ENCODE peak calls at places on chromosomes 6 and 20, in five cellular contexts. U, J, M, D and S are unnamed samples.

GRCh38 chr6:118705799-118706481 is 54.5 kb upstream of the CEP85L start:
- DNase-seq in J (no peak), D (peak; percentile 30), M (no peak), U (no peak), S (no peak)

GRCh38 chr6:163146036-163146435 is 268.5 kb upstream of the QKI start:
- DNase-seq in M (no peak), J (no peak), D (no peak), U (no peak), S (no peak)

GRCh38 chr20:59015812-59016711 is 3.2 kb upstream of the TUBB1 start:
- DNase-seq in M (no peak), U (no peak), J (no peak), D (no peak), S (no peak)

GRCh38 chr6:54586251-54586650 is 260.3 kb upstream of the FAM83B start:
- DNase-seq in J (no peak), M (no peak), D (no peak), U (no peak), S (no peak)

GRCh38 chr6:115847671-115848070 is 213.0 kb downstream of the FRK start:
- DNase-seq in D (no peak), M (no peak), U (no peak), J (no peak), S (no peak)

GRCh38 chr6:16635810-16636602 is 125.3 kb downstream of the ATXN1 start:
- DNase-seq in J (peak; percentile 88), D (peak; percentile 80), U (no peak), M (no peak), S (no peak)

GRCh38 chr6:16978686-16979085 is 123.2 kb upstream of the STMND1 start:
- DNase-seq in D (no peak), U (no peak), J (no peak), M (no peak), S (no peak)

GRCh38 chr20:13344671-13345070 is 123.6 kb downstream of the ISM1 start:
- DNase-seq in D (no peak), U (no peak), J (no peak), M (no peak), S (no peak)

GRCh38 chr6:82415820-82416219 is 52.2 kb downstream of the TPBG start:
- DNase-seq in D (no peak), M (no peak), U (no peak), J (no peak), S (no peak)

GRCh38 chr6:113457156-113457555 is 400.0 kb upstream of the MARCKS start:
- DNase-seq in U (no peak), D (no peak), J (no peak), M (no peak), S (peak; percentile 13)

GRCh38 chr6:11232968-11233626 is 629 bp upstream of the NEDD9 start:
- DNase-seq in U (no peak), J (no peak), M (no peak), D (no peak), S (no peak)

GRCh38 chr20:18001131-18001921 is 32.5 kb downstream of the MGME1 start:
- DNase-seq in D (no peak), J (peak; percentile 94), U (peak; percentile 24), M (peak; percentile 69), S (peak; percentile 67)

GRCh38 chr6:111957623-111958315 is 84.5 kb upstream of the FYN start:
- DNase-seq in J (peak; percentile 74), U (no peak), M (no peak), D (no peak), S (no peak)

GRCh38 chr6:10626154-10626741 is 68.2 kb downstream of the C6orf52 start:
- DNase-seq in D (peak; percentile 13), M (no peak), J (no peak), U (no peak), S (no peak)

GRCh38 chr20:3239867-3240775 is 1.1 kb upstream of the SLC4A11 start:
- DNase-seq in M (no peak), J (no peak), D (no peak), U (no peak), S (no peak)

GRCh38 chr20:49724637-49725606 is 11.2 kb upstream of the B4GALT5 start:
- DNase-seq in D (no peak), J (peak; percentile 93), U (peak; percentile 83), M (peak; percentile 64), S (peak; percentile 69)

GRCh38 chr20:47970282-47970903 is 185.1 kb upstream of the SULF2 start:
- DNase-seq in J (no peak), D (no peak), U (no peak), M (no peak), S (no peak)

GRCh38 chr20:60138263-60139127 is 180.3 kb downstream of the CDH26 start:
- DNase-seq in U (no peak), D (no peak), J (peak; percentile 91), M (peak; percentile 73), S (peak; percentile 48)

DNA sequence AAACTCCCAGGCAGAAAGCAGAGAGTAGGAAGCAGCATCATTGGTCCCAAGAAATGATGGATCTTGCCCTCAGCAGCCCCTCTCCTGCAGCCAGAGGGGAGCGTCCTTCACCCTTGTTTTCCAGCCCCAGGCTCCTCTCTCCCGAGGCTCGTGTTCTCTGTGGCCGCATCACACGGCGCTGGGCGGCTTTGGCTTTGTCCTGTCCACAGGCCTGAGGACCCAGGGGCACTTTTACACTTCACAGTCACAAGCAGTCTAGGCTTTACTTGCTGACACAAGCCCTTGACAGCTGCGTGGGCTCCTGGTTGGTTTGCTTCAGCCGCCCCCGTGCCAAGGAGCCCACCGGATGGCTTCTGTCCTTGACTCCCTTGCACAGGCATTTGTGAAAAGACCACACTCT is 175.4 kb upstream of the THBS2 start:
- DNase-seq in M (no peak), D (no peak), U (no peak), J (no peak), S (no peak)
- H3K27ac ChIP-seq in M (no peak overlapping the region), D (no peak overlapping the region), U (peak overlapping the region; percentile 81), J (peak overlapping the region; percentile 65), S (no peak overlapping the region)

GRCh38 chr6:15329154-15329781 is 83.4 kb downstream of the JARID2 start:
- DNase-seq in J (no peak), M (no peak), U (no peak), D (no peak), S (no peak)

GRCh38 chr6:15324427-15324985 is 78.6 kb downstream of the JARID2 start:
- DNase-seq in D (no peak), U (no peak), M (no peak), J (no peak), S (no peak)

GRCh38 chr6:15325540-15325955 is 79.7 kb downstream of the JARID2 start:
- DNase-seq in D (no peak), J (no peak), M (no peak), U (no peak), S (no peak)

GRCh38 chr6:15326072-15326614 is 80.3 kb downstream of the JARID2 start:
- DNase-seq in J (no peak), D (no peak), U (no peak), M (no peak), S (no peak)

GRCh38 chr6:15327271-15327670 is 81.4 kb downstream of the JARID2 start:
- DNase-seq in J (no peak), U (no peak), D (no peak), M (no peak), S (peak; percentile 23)
- TF ChIP-seq CTCF in J (no peak), U (peak; percentile 16), D (peak; percentile 57), M (no peak), S (peak; percentile 31)

GRCh38 chr6:5286780-5287179 is 25.5 kb downstream of the FARS2 start:
- DNase-seq in J (no peak), U (no peak), D (no peak), M (no peak), S (no peak)

GRCh38 chr6:5285081-5285480 is 23.8 kb downstream of the FARS2 start:
- DNase-seq in J (no peak), D (no peak), M (no peak), U (no peak), S (no peak)

GRCh38 chr6:5285526-5285925 is 24.2 kb downstream of the FARS2 start:
- DNase-seq in M (no peak), J (no peak), U (no peak), D (no peak), S (no peak)

GRCh38 chr6:5287966-5288297 is 26.6 kb downstream of the FARS2 start:
- DNase-seq in U (no peak), M (no peak), D (no peak), J (no peak), S (no peak)

DNA sequence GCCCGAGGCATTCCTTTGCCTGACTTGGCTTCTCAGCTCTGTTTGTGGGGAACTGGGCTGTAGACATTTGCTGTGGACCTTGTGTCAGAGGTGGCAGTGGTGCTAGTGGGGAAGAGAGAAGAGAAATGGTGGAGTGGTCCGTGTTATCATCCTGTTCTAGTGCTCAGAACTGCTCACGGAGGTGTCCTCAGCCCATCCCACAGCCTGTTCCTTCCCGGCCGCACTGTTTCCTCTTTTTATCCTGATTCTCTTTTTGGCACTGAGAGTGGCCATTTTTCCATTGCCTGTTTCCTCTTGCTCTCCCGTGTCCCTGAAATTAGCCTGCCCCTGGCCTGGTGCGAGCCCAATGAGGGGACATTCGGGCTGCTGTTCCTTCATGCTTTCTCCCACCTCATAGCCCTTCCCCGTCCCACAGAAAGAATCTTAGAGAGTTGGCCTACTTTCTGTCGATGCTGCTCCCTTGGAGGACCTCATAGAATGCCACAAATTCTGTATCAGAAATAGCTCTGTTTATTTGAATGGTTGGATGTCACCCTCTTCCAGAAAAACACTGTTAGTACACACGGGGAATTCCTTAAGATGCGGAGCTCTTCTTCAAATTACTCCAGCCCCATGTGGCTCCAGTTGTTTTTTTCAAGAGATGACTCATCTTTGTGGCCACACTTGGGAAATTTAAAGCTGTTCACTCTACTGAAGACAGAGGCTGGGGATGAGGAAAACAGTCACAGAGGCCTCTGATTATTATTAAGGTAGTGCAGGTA is 26.1 kb downstream of the FARS2 start:
- DNase-seq in U (peak; percentile 22), J (no peak), M (no peak), D (no peak), S (no peak)
- H3K27ac ChIP-seq in U (peak overlapping the region; percentile 63), J (peak overlapping the region; percentile 24), M (peak overlapping the region; percentile 6), D (no peak overlapping the region), S (no peak overlapping the region)

GRCh38 chr20:9613871-9614270 is 99.5 kb downstream of the LAMP5 start:
- DNase-seq in D (no peak), J (no peak), M (no peak), U (no peak), S (no peak)

GRCh38 chr20:9611921-9612320 is 97.5 kb downstream of the LAMP5 start:
- DNase-seq in U (no peak), D (no peak), J (peak; percentile 81), M (no peak), S (no peak)

GRCh38 chr20:9610665-9611064 is 96.3 kb downstream of the LAMP5 start:
- DNase-seq in U (no peak), D (no peak), M (no peak), J (peak; percentile 75), S (no peak)

GRCh38 chr20:9609892-9610502 is 95.6 kb downstream of the LAMP5 start:
- DNase-seq in M (no peak), D (peak; percentile 61), J (peak; percentile 86), U (peak; percentile 55), S (peak; percentile 72)

DNA sequence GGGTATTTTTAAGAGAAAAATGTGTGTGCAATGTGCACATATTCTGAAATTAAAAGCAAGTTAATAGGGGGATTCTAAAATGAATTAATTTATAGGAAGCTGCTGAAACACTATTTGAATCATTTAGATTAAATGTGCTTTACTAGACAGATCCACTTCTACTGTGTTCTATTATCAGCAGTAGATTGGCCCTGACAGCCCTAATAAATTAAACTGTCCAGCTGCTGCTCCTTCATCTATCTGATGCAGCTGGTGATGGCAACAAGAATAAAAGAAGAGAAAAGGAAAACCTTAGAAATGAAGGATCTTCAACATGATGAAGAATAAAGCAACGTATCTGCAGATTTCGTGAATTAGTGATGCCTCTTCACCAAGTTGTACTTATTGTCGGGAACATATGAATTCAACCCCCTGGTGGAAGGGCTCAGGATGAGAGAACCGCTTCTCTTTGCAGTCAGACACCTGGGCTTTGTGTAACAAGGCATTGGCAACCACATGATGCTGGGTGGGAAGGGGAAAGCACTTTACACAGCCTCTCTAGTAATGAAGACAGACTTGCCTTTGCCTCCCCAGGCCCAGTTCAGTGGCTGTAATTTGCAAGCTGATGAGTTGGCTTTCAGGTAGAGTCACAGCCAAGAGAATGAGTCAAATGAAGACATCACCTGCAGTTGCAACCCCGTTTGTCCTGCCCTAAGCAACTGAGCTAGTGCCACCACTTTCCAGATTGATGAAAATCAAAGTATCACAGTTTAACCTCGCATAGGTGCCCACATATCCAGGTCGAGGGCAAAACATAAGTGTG is 94.5 kb downstream of the LAMP5 start:
- DNase-seq in D (no peak), M (no peak), J (peak; percentile 66), U (no peak), S (no peak)
- TF ChIP-seq CTCF in D (no peak), M (no peak), J (no peak), U (no peak), S (no peak)